ENCODE peak calls at places on chromosome 18, in nine cellular contexts. Y, G, N, D, R, I, B, P and Q are unnamed samples.

GRCh38 chr18:25392199-25392598 is 40.2 kb upstream of the ZNF521 start:
- DNase-seq in I (no peak), N (no peak), P (no peak), R (no peak), B (no peak), G (no peak), D (no peak), Y (no peak), Q (no peak)

GRCh38 chr18:59730896-59731295 is 33.7 kb upstream of the CCBE1 start:
- DNase-seq in D (no peak), B (no peak), R (no peak), N (no peak), P (no peak), I (no peak), G (no peak), Y (no peak), Q (no peak)

GRCh38 chr18:27887287-27887686 is 289.6 kb downstream of the CDH2 start:
- DNase-seq in G (no peak), D (no peak), B (peak), I (no peak), R (no peak), P (no peak), Y (no peak), N (no peak), Q (no peak)

GRCh38 chr18:21489919-21490495 is 110.5 kb downstream of the ESCO1 start:
- DNase-seq in I (no peak), Y (no peak), N (no peak), R (no peak), D (no peak), B (no peak), P (no peak), G (no peak), Q (no peak)

GRCh38 chr18:11042247-11042646 is 107.1 kb downstream of the PIEZO2 start:
- DNase-seq in Y (no peak), D (no peak), P (no peak), R (no peak), I (no peak), B (peak), G (no peak), N (no peak), Q (peak)

GRCh38 chr18:3524706-3525105 is 74.7 kb downstream of the TGIF1 start:
- DNase-seq in D (no peak), P (no peak), G (no peak), N (no peak), Y (no peak), R (no peak), I (no peak), B (peak), Q (no peak)

GRCh38 chr18:54981076-54981475 is 21.8 kb upstream of the CCDC68 start:
- DNase-seq in B (no peak), P (no peak), D (no peak), I (no peak), N (no peak), R (no peak), Y (no peak), G (no peak), Q (no peak)

GRCh38 chr18:75127143-75128021 is 81.6 kb downstream of the PTGR3 start:
- DNase-seq in B (no peak), I (no peak), N (no peak), P (peak), Y (no peak), R (no peak), D (no peak), G (no peak), Q (no peak)

GRCh38 chr18:32301976-32302743 is 112.3 kb downstream of the MEP1B start:
- DNase-seq in B (peak), P (no peak), I (no peak), N (no peak), D (no peak), G (no peak), Y (no peak), R (peak), Q (peak)

GRCh38 chr18:79797518-79798345 is at the start of gene KCNG2:
- DNase-seq in P (peak), I (no peak), Y (no peak), R (no peak), D (peak), B (no peak), G (no peak), N (no peak), Q (no peak)

GRCh38 chr18:58169472-58169871 is 125.4 kb downstream of the NEDD4L start:
- DNase-seq in I (no peak), B (no peak), G (no peak), R (no peak), N (no peak), Y (no peak), P (no peak), D (no peak), Q (no peak)